ENCODE peak calls at places on chromosome 13, in seven cellular contexts. V, I, E, K, U, T and J are unnamed samples.

GRCh38 chr13:27442071-27442647 is 8.2 kb downstream of the MTIF3 start:
- DNase-seq in V (no peak), I (no peak), E (no peak), K (no peak), U (no peak), T (no peak), J (no peak)

GRCh38 chr13:109879338-109879737 is 93.0 kb upstream of the IRS2 start:
- DNase-seq in V (no peak), I (no peak), E (no peak), K (no peak), U (no peak), T (no peak), J (no peak)

GRCh38 chr13:48979892-48980291 is 4.2 kb downstream of the FNDC3A start:
- DNase-seq in V (no peak), I (no peak), E (no peak), K (no peak), U (no peak), T (no peak), J (no peak)

GRCh38 chr13:23570099-23570926 is at the start of gene TNFRSF19:
- DNase-seq in V (peak; percentile 88), I (no peak), E (peak; percentile 75), K (no peak), U (peak; percentile 45), T (peak; percentile 38), J (peak; percentile 77)

GRCh38 chr13:39499580-39499979 is 103.4 kb downstream of the LHFPL6 start:
- DNase-seq in V (no peak), I (no peak), E (no peak), K (no peak), U (no peak), T (no peak), J (no peak)

GRCh38 chr13:73832203-73832602 is 302.0 kb downstream of the KLF12 start:
- DNase-seq in V (no peak), I (no peak), E (no peak), K (no peak), U (no peak), T (no peak), J (no peak)

GRCh38 chr13:73440296-73440895 is 381.6 kb downstream of the KLF5 start:
- DNase-seq in V (no peak), I (no peak), E (peak; percentile 16), K (no peak), U (no peak), T (peak; percentile 39), J (no peak)

GRCh38 chr13:51689597-51689996 is 105.3 kb downstream of the WDFY2 start:
- DNase-seq in V (no peak), I (no peak), E (no peak), K (no peak), U (peak; percentile 9), T (peak; percentile 52), J (peak; percentile 46)

GRCh38 chr13:90493667-90494066 is 853.8 kb upstream of the MIR17HG start:
- DNase-seq in V (no peak), I (no peak), E (no peak), K (no peak), U (no peak), T (no peak), J (no peak)

DNA sequence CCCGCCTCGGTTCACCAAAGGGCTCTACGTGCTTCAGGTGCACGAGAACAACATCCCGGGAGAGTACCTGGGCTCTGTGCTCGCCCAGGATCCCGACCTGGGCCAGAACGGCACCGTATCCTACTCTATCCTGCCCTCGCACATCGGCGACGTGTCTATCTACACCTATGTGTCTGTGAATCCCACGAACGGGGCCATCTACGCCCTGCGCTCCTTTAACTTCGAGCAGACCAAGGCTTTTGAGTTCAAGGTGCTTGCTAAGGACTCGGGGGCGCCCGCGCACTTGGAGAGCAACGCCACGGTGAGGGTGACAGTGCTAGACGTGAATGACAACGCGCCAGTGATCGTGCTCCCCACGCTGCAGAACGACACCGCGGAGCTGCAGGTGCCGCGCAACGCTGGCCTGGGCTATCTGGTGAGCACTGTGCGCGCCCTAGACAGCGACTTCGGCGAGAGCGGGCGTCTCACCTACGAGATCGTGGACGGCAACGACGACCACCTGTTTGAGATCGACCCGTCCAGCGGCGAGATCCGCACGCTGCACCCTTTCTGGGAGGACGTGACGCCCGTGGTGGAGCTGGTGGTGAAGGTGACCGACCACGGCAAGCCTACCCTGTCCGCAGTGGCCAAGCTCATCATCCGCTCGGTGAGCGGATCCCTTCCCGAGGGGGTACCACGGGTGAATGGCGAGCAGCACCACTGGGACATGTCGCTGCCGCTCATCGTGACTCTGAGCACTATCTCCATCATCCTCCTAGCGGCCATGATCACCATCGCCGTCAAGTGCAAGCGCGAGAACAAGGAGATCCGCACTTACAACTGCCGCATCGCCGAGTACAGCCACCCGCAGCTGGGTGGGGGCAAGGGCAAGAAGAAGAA is 2.6 kb downstream of the PCDH17 start:
- DNase-seq in V (no peak), I (no peak), E (no peak), K (no peak), U (no peak), T (no peak), J (no peak)
- TF ChIP-seq CTCF in V (peak; percentile 40), I (no peak), E (no peak), K (no peak), U (no peak), T (no peak), J (no peak)

DNA sequence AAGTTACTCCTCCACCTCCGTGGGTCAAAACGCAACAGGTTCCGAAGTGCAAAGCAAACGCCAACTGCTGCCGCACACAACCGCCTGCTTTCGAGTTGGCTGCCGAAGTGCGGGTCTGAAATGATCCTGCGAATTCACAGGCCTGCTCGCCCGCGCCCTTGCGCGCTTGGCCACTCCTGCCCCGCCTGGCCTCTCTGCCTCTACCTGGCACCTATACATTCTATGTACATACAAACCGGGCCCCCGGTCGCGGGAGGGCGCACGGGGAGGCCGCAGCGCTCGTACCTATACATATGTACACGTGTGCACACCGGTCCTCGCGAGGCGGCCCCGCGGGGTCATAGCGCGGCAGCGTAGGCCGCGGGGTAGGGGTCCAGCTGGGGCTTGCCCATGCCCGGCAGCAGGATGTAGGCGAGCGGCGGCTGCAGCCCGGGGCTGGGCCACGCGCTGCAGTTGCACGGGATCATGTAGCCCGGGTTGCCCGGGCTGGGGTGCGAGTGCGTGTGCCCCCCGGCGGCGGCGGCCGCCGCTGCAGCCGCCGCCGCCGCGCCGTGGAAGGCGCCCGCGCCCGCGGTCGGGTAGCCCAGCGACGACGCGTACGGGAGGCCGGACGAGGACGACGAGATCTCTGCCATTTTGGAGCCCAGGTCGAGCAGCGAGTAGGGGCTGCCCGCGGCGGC is 1.3 kb downstream of the SOX21 start:
- DNase-seq in V (no peak), I (no peak), E (no peak), K (no peak), U (peak; percentile 21), T (no peak), J (peak; percentile 5)
- H3K4me3 ChIP-seq in V (peak overlapping the region; percentile 16), I (no peak overlapping the region), E (no peak overlapping the region), K (peak overlapping the region; percentile 43), U (no peak overlapping the region), T (no peak overlapping the region), J (no peak overlapping the region)

DNA sequence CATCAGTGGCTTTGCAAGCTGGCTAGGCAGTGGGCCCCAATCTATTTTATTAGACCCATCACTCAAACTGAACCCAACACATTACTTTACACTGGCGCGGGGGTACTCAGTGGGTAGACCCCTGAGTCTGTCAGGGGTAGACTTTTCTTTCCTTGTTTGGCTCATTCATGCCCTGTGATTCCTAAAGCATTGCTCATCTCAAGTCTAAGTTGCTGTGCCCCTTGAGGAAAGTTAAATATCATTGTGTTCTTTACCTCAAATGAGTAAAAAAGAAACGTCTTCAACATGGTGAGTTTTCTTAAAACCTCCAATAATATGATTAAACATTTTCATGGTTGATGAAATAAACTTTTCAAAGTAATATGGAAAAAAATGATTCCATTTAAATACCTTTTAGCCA is 254.8 kb downstream of the DLEU7 start:
- DNase-seq in V (no peak), I (no peak), E (peak; percentile 25), K (no peak), U (no peak), T (no peak), J (peak; percentile 52)
- TF ChIP-seq CTCF in V (no peak), I (no peak), E (no peak), K (no peak), U (no peak), T (no peak), J (no peak)

DNA sequence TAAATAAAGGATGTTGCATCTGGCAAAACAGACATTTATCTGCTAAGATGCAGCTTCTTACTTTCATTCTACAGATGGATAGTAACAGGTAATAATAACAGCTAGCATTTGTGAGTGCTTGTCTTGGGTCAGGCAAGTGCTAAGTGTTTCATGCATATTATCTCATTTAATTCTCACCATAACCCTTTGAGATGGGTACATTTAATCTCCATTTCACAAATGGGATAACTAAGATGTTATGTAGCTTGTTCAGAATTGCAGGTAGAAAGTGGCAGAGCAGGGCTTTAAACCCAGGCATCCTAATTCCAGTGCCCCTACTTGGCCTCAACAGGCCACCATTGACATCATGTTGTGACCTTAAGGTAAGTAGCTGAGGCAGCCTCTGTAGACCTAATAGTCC is 69.8 kb downstream of the LMO7 start:
- DNase-seq in V (no peak), I (no peak), E (no peak), K (no peak), U (no peak), T (no peak), J (no peak)
- H3K4me3 ChIP-seq in V (no peak overlapping the region), I (no peak overlapping the region), E (no peak overlapping the region), K (no peak overlapping the region), U (no peak overlapping the region), T (no peak overlapping the region), J (no peak overlapping the region)

DNA sequence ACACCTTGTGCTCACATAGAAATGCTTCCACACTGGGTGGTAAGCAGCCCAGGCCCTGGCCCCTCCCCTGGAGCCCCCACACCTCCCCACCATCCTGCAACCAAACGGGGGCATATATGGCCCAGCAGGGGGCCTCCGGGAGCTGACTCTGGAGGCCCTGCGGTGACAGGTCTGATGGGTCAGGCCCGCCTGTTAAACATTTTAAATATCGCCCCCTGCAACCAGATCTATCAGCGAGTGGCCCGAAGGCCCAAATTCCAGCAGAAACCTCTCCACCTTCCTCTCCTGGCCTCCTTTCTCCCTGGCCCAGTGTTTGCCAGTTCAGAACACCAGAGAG is 48.0 kb upstream of the KATNAL1 start:
- DNase-seq in V (no peak), I (peak; percentile 12), E (no peak), K (no peak), U (peak; percentile 54), T (no peak), J (no peak)
- TF ChIP-seq CTCF in V (no peak), I (peak; percentile 64), E (peak; percentile 18), K (no peak), U (peak; percentile 41), T (no peak), J (peak; percentile 40)